ENCODE peak calls at places on chromosomes 7 and 10, in six cellular contexts. One of them, this sample, is unnamed. For H3K79me2, the result is how much of the 10 kb centered on the place peaks cover.

GRCh38 chr7:7972927-7973594 is 4.5 kb downstream of the GLCCI1 start:
- DNase-seq in GM23338: no peak
- DNase-seq in PC-3: no peak
- DNase-seq in fibroblast of lung: no peak
- DNase-seq in GM12878: no peak
- DNase-seq in HepG2: no peak
- DNase-seq in this sample: no peak

GRCh38 chr7:66779669-66780408 is 39.3 kb downstream of the RABGEF1 start:
- DNase-seq in fibroblast of lung: peak
- DNase-seq in GM12878: no peak
- DNase-seq in GM23338: no peak
- DNase-seq in HepG2: peak
- DNase-seq in PC-3: peak
- DNase-seq in this sample: no peak

GRCh38 chr7:514651-515598 is 4.7 kb downstream of the PDGFA start:
- DNase-seq in fibroblast of lung: peak
- DNase-seq in PC-3: no peak
- DNase-seq in GM12878: no peak
- DNase-seq in HepG2: no peak
- DNase-seq in GM23338: peak
- DNase-seq in this sample: peak

GRCh38 chr10:80909254-80909653 is 371.6 kb downstream of the SH2D4B start:
- DNase-seq in GM23338: no peak
- DNase-seq in GM12878: no peak
- DNase-seq in fibroblast of lung: no peak
- DNase-seq in PC-3: no peak
- DNase-seq in HepG2: no peak
- DNase-seq in this sample: no peak

GRCh38 chr10:15088428-15089261 is at the start of gene ACBD7:
- DNase-seq in PC-3: peak
- DNase-seq in fibroblast of lung: peak
- DNase-seq in GM12878: no peak
- DNase-seq in GM23338: peak
- DNase-seq in HepG2: peak
- DNase-seq in this sample: peak

GRCh38 chr10:42977032-42977416 is 99.8 kb upstream of the RET start:
- DNase-seq in PC-3: no peak
- DNase-seq in fibroblast of lung: no peak
- DNase-seq in GM23338: no peak
- DNase-seq in HepG2: no peak
- DNase-seq in GM12878: no peak
- DNase-seq in this sample: no peak

GRCh38 chr10:3951993-3952392 is 167.0 kb upstream of the KLF6 start:
- DNase-seq in GM12878: no peak
- DNase-seq in PC-3: no peak
- DNase-seq in fibroblast of lung: no peak
- DNase-seq in GM23338: no peak
- DNase-seq in HepG2: no peak
- DNase-seq in this sample: no peak

GRCh38 chr10:102408728-102409603 is 9.6 kb downstream of the PSD start:
- DNase-seq in GM23338: peak
- DNase-seq in HepG2: no peak
- DNase-seq in GM12878: no peak
- DNase-seq in PC-3: no peak
- DNase-seq in fibroblast of lung: peak
- DNase-seq in this sample: peak

GRCh38 chr10:43676360-43676759 is 27.7 kb upstream of the ZNF32 start:
- DNase-seq in GM12878: no peak
- DNase-seq in HepG2: no peak
- DNase-seq in fibroblast of lung: no peak
- DNase-seq in PC-3: no peak
- DNase-seq in GM23338: no peak
- DNase-seq in this sample: no peak

GRCh38 chr10:98463022-98463421 is 16.3 kb upstream of the HPS1 start:
- DNase-seq in PC-3: no peak
- DNase-seq in GM12878: no peak
- DNase-seq in fibroblast of lung: no peak
- DNase-seq in GM23338: no peak
- DNase-seq in HepG2: no peak
- DNase-seq in this sample: no peak

GRCh38 chr10:65611592-65611991 is 1314.2 kb upstream of the LRRTM3 start:
- DNase-seq in fibroblast of lung: no peak
- DNase-seq in HepG2: no peak
- DNase-seq in PC-3: peak
- DNase-seq in GM12878: no peak
- DNase-seq in GM23338: no peak
- DNase-seq in this sample: no peak

GRCh38 chr10:65620404-65621048 is 1305.3 kb upstream of the LRRTM3 start:
- DNase-seq in PC-3: peak
- DNase-seq in GM23338: no peak
- DNase-seq in fibroblast of lung: no peak
- DNase-seq in GM12878: no peak
- DNase-seq in HepG2: no peak
- DNase-seq in this sample: no peak

GRCh38 chr10:65618125-65618524 is 1307.7 kb upstream of the LRRTM3 start:
- DNase-seq in GM12878: no peak
- DNase-seq in fibroblast of lung: no peak
- DNase-seq in HepG2: no peak
- DNase-seq in GM23338: no peak
- DNase-seq in PC-3: peak
- DNase-seq in this sample: no peak

DNA sequence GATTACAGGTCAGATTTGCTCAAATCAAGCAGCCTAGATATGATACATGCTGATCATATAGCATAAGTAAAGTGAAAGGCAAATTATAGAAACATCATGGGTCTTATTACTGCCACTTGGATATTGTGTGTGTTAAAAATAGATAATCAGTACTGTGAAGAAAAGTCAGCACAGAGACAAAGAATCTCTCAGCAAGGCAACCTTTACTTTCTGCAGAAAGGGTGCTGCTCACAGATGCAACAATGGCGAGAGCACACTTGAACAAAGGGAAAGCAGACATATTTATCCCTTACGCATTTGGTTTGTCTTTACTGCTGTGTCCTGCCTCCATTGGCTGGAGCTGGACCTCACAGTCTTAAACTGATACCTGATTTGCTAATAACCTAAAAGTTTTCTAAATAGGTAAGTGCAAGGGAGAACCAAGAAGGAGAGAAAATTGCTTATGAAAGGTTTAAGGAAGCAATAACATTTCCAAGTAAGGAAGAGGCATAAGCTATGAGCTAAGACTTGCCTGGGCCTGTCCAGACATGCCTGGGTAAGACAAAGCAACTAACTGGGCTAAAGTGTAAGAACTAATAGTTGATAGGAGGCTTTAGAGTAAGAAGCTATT is 1310.8 kb upstream of the LRRTM3 start:
- DNase-seq in HepG2: no peak
- DNase-seq in fibroblast of lung: no peak
- DNase-seq in PC-3: no peak
- DNase-seq in GM12878: no peak
- DNase-seq in GM23338: no peak
- DNase-seq in this sample: no peak
- TF ChIP-seq EZH2 in HepG2: no peak
- TF ChIP-seq EZH2 in fibroblast of lung: no peak
- TF ChIP-seq EZH2 in PC-3: no peak
- TF ChIP-seq EZH2 in GM12878: no peak
- TF ChIP-seq EZH2 in GM23338: no peak
- TF ChIP-seq EZH2 in this sample: no peak

DNA sequence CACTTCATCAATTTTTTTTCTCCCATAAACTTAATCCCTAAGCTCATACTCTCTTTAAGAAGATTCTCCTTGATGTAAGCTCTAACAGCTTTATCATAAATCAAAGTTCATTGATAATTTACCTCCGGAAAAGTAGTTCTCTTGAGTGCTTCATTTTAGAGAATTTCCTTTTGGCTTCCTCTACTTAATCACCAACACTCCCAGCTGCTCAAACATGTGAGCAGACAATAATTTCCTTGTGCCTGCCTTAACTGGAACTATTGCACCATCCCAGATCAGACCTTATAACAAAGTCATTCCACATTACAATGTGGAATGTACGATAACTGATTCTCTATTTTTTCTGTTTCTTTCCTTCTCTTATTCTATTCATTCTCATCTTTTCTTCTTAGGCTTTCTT is 5.9 kb downstream of the FEZF1 start:
- DNase-seq in HepG2: no peak
- DNase-seq in fibroblast of lung: no peak
- DNase-seq in GM23338: no peak
- DNase-seq in PC-3: no peak
- DNase-seq in GM12878: no peak
- DNase-seq in this sample: no peak
- H3K79me2 ChIP-seq in HepG2: under half
- H3K79me2 ChIP-seq in fibroblast of lung: under half
- H3K79me2 ChIP-seq in GM23338: under half
- H3K79me2 ChIP-seq in PC-3: under half
- H3K79me2 ChIP-seq in GM12878: under half
- H3K79me2 ChIP-seq in this sample: half or more

GRCh38 chr10:62335326-62335725 is 38.8 kb upstream of the ZNF365 start:
- DNase-seq in GM12878: no peak
- DNase-seq in GM23338: no peak
- DNase-seq in PC-3: peak
- DNase-seq in HepG2: no peak
- DNase-seq in fibroblast of lung: peak
- DNase-seq in this sample: no peak

GRCh38 chr10:62333135-62333889 is 40.9 kb upstream of the ZNF365 start:
- DNase-seq in GM12878: no peak
- DNase-seq in GM23338: no peak
- DNase-seq in PC-3: no peak
- DNase-seq in HepG2: no peak
- DNase-seq in fibroblast of lung: no peak
- DNase-seq in this sample: no peak

GRCh38 chr10:62336404-62336803 is 37.8 kb upstream of the ZNF365 start:
- DNase-seq in fibroblast of lung: no peak
- DNase-seq in GM12878: no peak
- DNase-seq in PC-3: no peak
- DNase-seq in HepG2: no peak
- DNase-seq in GM23338: no peak
- DNase-seq in this sample: no peak

GRCh38 chr10:62332406-62332805 is 41.8 kb upstream of the ZNF365 start:
- DNase-seq in HepG2: no peak
- DNase-seq in GM23338: no peak
- DNase-seq in PC-3: no peak
- DNase-seq in GM12878: no peak
- DNase-seq in fibroblast of lung: no peak
- DNase-seq in this sample: no peak

GRCh38 chr10:62333988-62334682 is 40.0 kb upstream of the ZNF365 start:
- DNase-seq in fibroblast of lung: no peak
- DNase-seq in HepG2: no peak
- DNase-seq in GM23338: no peak
- DNase-seq in GM12878: no peak
- DNase-seq in PC-3: no peak
- DNase-seq in this sample: no peak
- H3K4me2 ChIP-seq in fibroblast of lung: no peak
- H3K4me2 ChIP-seq in HepG2: no peak
- H3K4me2 ChIP-seq in GM23338: no peak
- H3K4me2 ChIP-seq in GM12878: no peak
- H3K4me2 ChIP-seq in PC-3: no peak
- H3K4me2 ChIP-seq in this sample: no peak

GRCh38 chr7:130734525-130735272 is 692 bp upstream of the KLF14 start:
- DNase-seq in GM12878: no peak
- DNase-seq in GM23338: peak
- DNase-seq in HepG2: no peak
- DNase-seq in fibroblast of lung: no peak
- DNase-seq in PC-3: no peak
- DNase-seq in this sample: no peak

GRCh38 chr7:130736298-130736900 is 2.4 kb upstream of the KLF14 start:
- DNase-seq in fibroblast of lung: no peak
- DNase-seq in PC-3: no peak
- DNase-seq in HepG2: no peak
- DNase-seq in GM12878: no peak
- DNase-seq in GM23338: no peak
- DNase-seq in this sample: no peak

GRCh38 chr7:130735273-130735716 is 1.3 kb upstream of the KLF14 start:
- DNase-seq in GM12878: no peak
- DNase-seq in PC-3: no peak
- DNase-seq in fibroblast of lung: no peak
- DNase-seq in GM23338: no peak
- DNase-seq in HepG2: no peak
- DNase-seq in this sample: no peak

GRCh38 chr7:130733866-130734524 is at the start of gene KLF14:
- DNase-seq in GM12878: no peak
- DNase-seq in PC-3: no peak
- DNase-seq in HepG2: no peak
- DNase-seq in GM23338: peak
- DNase-seq in fibroblast of lung: peak
- DNase-seq in this sample: peak

GRCh38 chr7:130732980-130733865 is 784 bp downstream of the KLF14 start:
- DNase-seq in GM23338: peak
- DNase-seq in HepG2: no peak
- DNase-seq in PC-3: no peak
- DNase-seq in fibroblast of lung: peak
- DNase-seq in GM12878: no peak
- DNase-seq in this sample: peak
- TF ChIP-seq EZH2 in GM23338: peak
- TF ChIP-seq EZH2 in HepG2: no peak
- TF ChIP-seq EZH2 in PC-3: no peak
- TF ChIP-seq EZH2 in fibroblast of lung: no peak
- TF ChIP-seq EZH2 in GM12878: no peak
- TF ChIP-seq EZH2 in this sample: peak

This sample was measured in neural progenitor cell.